ENCODE peak calls at places on chromosomes 13 and 19, in ten cellular contexts. B is brain microvascular endothelial cell; M is transverse colon; L is thoracic aorta; I is CD4-positive, CD25-positive, alpha-beta regulatory T cell; P is heart left ventricle; Q is stomach; E is iPS DF 6.9; U is fibroblast of lung; C is esophagus squamous epithelium. A is an unnamed sample.

GRCh38 chr19:9061879-9062278 is 25.0 kb upstream of the OR1M1 start:
- DNase-seq in L (no peak), Q (no peak), U (no peak), B (no peak), C (no peak), E (no peak), I (no peak), M (no peak), P (no peak), A (no peak)

GRCh38 chr19:3359850-3360493 is 6.4 kb upstream of the NFIC start:
- DNase-seq in P (peak; percentile 69), Q (no peak), I (peak; percentile 49), B (no peak), L (no peak), E (no peak), U (no peak), C (no peak), M (no peak), A (no peak)

GRCh38 chr19:18915639-18916038 is 3.5 kb downstream of the COPE start:
- DNase-seq in B (no peak), I (peak; percentile 53), U (peak; percentile 47), M (peak; percentile 39), Q (peak; percentile 36), E (no peak), C (no peak), L (no peak), P (no peak), A (no peak)

GRCh38 chr13:48831248-48831647 is 144.5 kb upstream of the FNDC3A start:
- DNase-seq in C (no peak), P (no peak), U (no peak), M (no peak), Q (no peak), I (no peak), E (no peak), B (no peak), L (no peak), A (no peak)

GRCh38 chr13:38564751-38565150 is 122.1 kb upstream of the FREM2 start:
- DNase-seq in E (no peak), Q (no peak), B (no peak), M (no peak), U (no peak), L (no peak), I (no peak), C (no peak), P (no peak), A (no peak)

GRCh38 chr19:44684892-44685847 is 13.8 kb upstream of the CEACAM16 start:
- DNase-seq in U (peak; percentile 77), C (no peak), E (no peak), L (peak; percentile 38), B (peak; percentile 94), I (peak; percentile 41), Q (peak; percentile 42), M (peak; percentile 41), P (no peak), A (no peak)

GRCh38 chr19:10760268-10760944 is 42.5 kb downstream of the DNM2 start:
- DNase-seq in E (no peak), I (no peak), B (no peak), M (peak; percentile 49), C (no peak), U (no peak), P (peak; percentile 20), Q (no peak), L (no peak), A (no peak)

GRCh38 chr19:12194827-12195500 is 32.1 kb downstream of the ZNF136 start:
- DNase-seq in U (peak; percentile 75), L (peak; percentile 38), E (peak; percentile 93), C (no peak), I (peak; percentile 35), P (peak; percentile 86), M (peak; percentile 79), Q (peak; percentile 90), B (peak; percentile 31), A (peak; percentile 84)

GRCh38 chr13:101618440-101619187 is 166.1 kb downstream of the ITGBL1 start:
- DNase-seq in U (no peak), Q (no peak), C (no peak), B (no peak), E (no peak), L (no peak), P (no peak), M (no peak), I (peak; percentile 61), A (no peak)

GRCh38 chr13:99542788-99543406 is 41.6 kb downstream of the TM9SF2 start:
- DNase-seq in E (no peak), Q (no peak), I (peak; percentile 90), C (peak; percentile 4), P (no peak), U (no peak), B (no peak), L (no peak), M (peak; percentile 17), A (no peak)

GRCh38 chr13:113856716-113857065 is 7.2 kb downstream of the GAS6 start:
- DNase-seq in E (no peak), Q (peak; percentile 57), M (peak; percentile 55), U (peak; percentile 72), L (no peak), P (peak; percentile 70), B (no peak), I (no peak), C (no peak), A (peak; percentile 55)

GRCh38 chr13:113859311-113860050 is 4.4 kb downstream of the GAS6 start:
- DNase-seq in M (no peak), P (no peak), B (no peak), E (no peak), U (no peak), Q (no peak), C (no peak), I (no peak), L (no peak), A (no peak)

GRCh38 chr13:113855012-113855921 is 8.6 kb downstream of the GAS6 start:
- DNase-seq in E (no peak), B (no peak), P (peak; percentile 74), Q (peak; percentile 24), C (no peak), U (no peak), M (peak; percentile 70), L (no peak), I (no peak), A (peak; percentile 65)

GRCh38 chr13:113855931-113856715 is 7.8 kb downstream of the GAS6 start:
- DNase-seq in M (no peak), C (no peak), B (no peak), I (no peak), Q (no peak), P (peak; percentile 63), L (no peak), U (no peak), E (no peak), A (peak; percentile 70)

GRCh38 chr13:113857531-113858195 is 6.2 kb downstream of the GAS6 start:
- DNase-seq in I (no peak), Q (peak; percentile 26), P (no peak), E (no peak), M (no peak), L (no peak), U (no peak), C (no peak), B (no peak), A (peak; percentile 61)
- H3K27ac ChIP-seq in I (no peak overlapping the region), Q (no peak overlapping the region), P (no peak overlapping the region), E (no peak overlapping the region), M (peak overlapping the region; percentile 56), L (no peak overlapping the region), U (no peak overlapping the region), C (peak overlapping the region; percentile 75), B (no peak overlapping the region), A (no peak overlapping the region)

GRCh38 chr13:80139196-80139595 is 201.7 kb downstream of the SPRY2 start:
- DNase-seq in B (no peak), E (no peak), I (no peak), C (no peak), P (no peak), M (no peak), Q (no peak), L (no peak), U (no peak), A (no peak)
- H3K27ac ChIP-seq in B (no peak overlapping the region), E (no peak overlapping the region), I (no peak overlapping the region), C (no peak overlapping the region), P (no peak overlapping the region), M (no peak overlapping the region), Q (no peak overlapping the region), L (no peak overlapping the region), U (no peak overlapping the region), A (no peak overlapping the region)

DNA sequence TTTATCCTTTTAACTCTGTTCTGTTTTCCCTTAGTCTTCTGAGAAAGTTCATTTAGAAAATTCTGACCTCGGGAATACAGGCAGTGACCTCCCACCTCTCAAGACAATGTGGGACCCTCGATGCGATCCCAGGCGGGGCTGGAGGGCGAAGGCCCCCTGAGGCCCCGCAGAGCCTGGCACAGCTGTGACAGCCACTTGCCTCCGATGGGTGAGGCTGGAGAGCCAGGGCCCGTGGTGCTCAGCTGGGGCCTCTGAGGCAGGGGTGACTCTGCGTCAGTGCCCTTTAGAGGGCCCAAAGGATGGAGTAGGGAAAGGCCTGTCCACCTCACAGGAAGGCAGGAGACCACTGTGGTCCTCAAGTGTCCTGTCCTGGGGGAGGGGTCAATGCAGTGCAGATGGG is 10.3 kb downstream of the GJA3 start:
- DNase-seq in C (no peak), Q (no peak), M (no peak), U (no peak), P (no peak), E (no peak), B (no peak), L (no peak), I (no peak), A (no peak)
- H3K27ac ChIP-seq in C (no peak overlapping the region), Q (no peak overlapping the region), M (no peak overlapping the region), U (no peak overlapping the region), P (peak overlapping the region; percentile 51), E (no peak overlapping the region), B (no peak overlapping the region), L (no peak overlapping the region), I (no peak overlapping the region), A (no peak overlapping the region)

GRCh38 chr19:16599655-16600346 is 27.6 kb upstream of the SLC35E1 start:
- DNase-seq in P (no peak), E (no peak), M (no peak), I (no peak), L (no peak), U (no peak), Q (no peak), C (no peak), B (no peak), A (no peak)
- H3K27ac ChIP-seq in P (no peak overlapping the region), E (no peak overlapping the region), M (peak overlapping the region; percentile 55), I (no peak overlapping the region), L (no peak overlapping the region), U (no peak overlapping the region), Q (no peak overlapping the region), C (no peak overlapping the region), B (no peak overlapping the region), A (no peak overlapping the region)

DNA sequence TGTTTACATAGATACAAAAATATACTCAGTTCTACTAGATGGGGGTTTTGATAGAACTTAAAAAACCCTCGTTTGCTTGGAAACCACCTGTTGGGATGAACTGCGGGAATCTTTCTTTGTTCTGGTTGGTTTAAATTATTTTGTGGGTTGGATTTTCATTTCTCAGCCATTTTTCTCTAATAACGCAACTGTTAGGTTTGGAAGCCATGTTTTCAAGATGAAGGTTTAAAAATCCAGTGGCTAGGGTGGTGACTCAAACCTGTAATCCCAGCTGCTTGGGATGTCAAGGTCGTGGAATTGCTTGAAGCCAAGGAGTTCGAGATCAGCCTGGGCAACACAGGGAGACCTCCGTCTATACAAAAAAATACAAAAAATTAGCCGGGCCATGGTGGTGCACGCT is 1.6 kb downstream of the URI1 start:
- DNase-seq in U (no peak), M (no peak), C (no peak), Q (no peak), I (no peak), B (no peak), L (no peak), P (no peak), E (no peak), A (no peak)
- H3K27ac ChIP-seq in U (no peak overlapping the region), M (no peak overlapping the region), C (peak overlapping the region; percentile 87), Q (peak overlapping the region; percentile 78), I (peak overlapping the region; percentile 74), B (no peak overlapping the region), L (no peak overlapping the region), P (peak overlapping the region; percentile 81), E (no peak overlapping the region), A (no peak overlapping the region)

A was measured in coronary artery.